ENCODE peak calls at places on chromosomes 7 and 10, in five cellular contexts. One of them, this sample, is unnamed.

GRCh38 chr10:13775786-13776780 is 189.3 kb downstream of the PRPF18 start:
- DNase-seq in lower leg skin: no peak
- DNase-seq in T-cell: no peak
- DNase-seq in NCI-H1417 treated with DMSO at 0.1 percent for 48 hours: no peak
- DNase-seq in LoVo: no peak
- DNase-seq in this sample: no peak

GRCh38 chr7:50724526-50725520 is 57.9 kb downstream of the GRB10 start:
- DNase-seq in lower leg skin: no peak
- DNase-seq in T-cell: no peak
- DNase-seq in NCI-H1417 treated with DMSO at 0.1 percent for 48 hours: no peak
- DNase-seq in LoVo: no peak
- DNase-seq in this sample: no peak

GRCh38 chr7:74141705-74142104 is 32.5 kb upstream of the EIF4H start:
- DNase-seq in lower leg skin: no peak
- DNase-seq in T-cell: no peak
- DNase-seq in NCI-H1417 treated with DMSO at 0.1 percent for 48 hours: no peak
- DNase-seq in LoVo: peak; percentile 32
- DNase-seq in this sample: no peak

GRCh38 chr10:102120987-102121738 is 995 bp upstream of the LDB1 start:
- DNase-seq in lower leg skin: peak; percentile 91
- DNase-seq in T-cell: no peak
- DNase-seq in NCI-H1417 treated with DMSO at 0.1 percent for 48 hours: no peak
- DNase-seq in LoVo: no peak
- DNase-seq in this sample: peak; percentile 70

GRCh38 chr10:90912854-90913479 is 7.9 kb downstream of the ANKRD1 start:
- DNase-seq in lower leg skin: no peak
- DNase-seq in T-cell: no peak
- DNase-seq in NCI-H1417 treated with DMSO at 0.1 percent for 48 hours: no peak
- DNase-seq in LoVo: no peak
- DNase-seq in this sample: no peak

GRCh38 chr7:95404316-95404715 is 8.1 kb upstream of the PON3 start:
- DNase-seq in lower leg skin: no peak
- DNase-seq in T-cell: no peak
- DNase-seq in NCI-H1417 treated with DMSO at 0.1 percent for 48 hours: no peak
- DNase-seq in LoVo: no peak
- DNase-seq in this sample: no peak

GRCh38 chr10:6643962-6644361 is 63.9 kb upstream of the PRKCQ start:
- DNase-seq in lower leg skin: no peak
- DNase-seq in T-cell: no peak
- DNase-seq in NCI-H1417 treated with DMSO at 0.1 percent for 48 hours: no peak
- DNase-seq in LoVo: no peak
- DNase-seq in this sample: no peak

GRCh38 chr10:88478256-88478655 is 104.9 kb downstream of the RNLS start:
- DNase-seq in lower leg skin: no peak
- DNase-seq in T-cell: no peak
- DNase-seq in NCI-H1417 treated with DMSO at 0.1 percent for 48 hours: no peak
- DNase-seq in LoVo: no peak
- DNase-seq in this sample: no peak

GRCh38 chr7:91034459-91035368 is 229.5 kb upstream of the FZD1 start:
- DNase-seq in lower leg skin: no peak
- DNase-seq in T-cell: no peak
- DNase-seq in NCI-H1417 treated with DMSO at 0.1 percent for 48 hours: peak; percentile 88
- DNase-seq in LoVo: peak; percentile 19
- DNase-seq in this sample: peak; percentile 62

GRCh38 chr10:68721673-68721963 is 579 bp downstream of the CCAR1 start:
- DNase-seq in lower leg skin: no peak
- DNase-seq in T-cell: no peak
- DNase-seq in NCI-H1417 treated with DMSO at 0.1 percent for 48 hours: no peak
- DNase-seq in LoVo: no peak
- DNase-seq in this sample: no peak

GRCh38 chr7:96089511-96089910 is 232.4 kb downstream of the SLC25A13 start:
- DNase-seq in lower leg skin: no peak
- DNase-seq in T-cell: no peak
- DNase-seq in NCI-H1417 treated with DMSO at 0.1 percent for 48 hours: no peak
- DNase-seq in LoVo: no peak
- DNase-seq in this sample: no peak

GRCh38 chr10:126872135-126872534 is 33.1 kb upstream of the DOCK1 start:
- DNase-seq in lower leg skin: peak; percentile 42
- DNase-seq in T-cell: no peak
- DNase-seq in NCI-H1417 treated with DMSO at 0.1 percent for 48 hours: no peak
- DNase-seq in LoVo: no peak
- DNase-seq in this sample: no peak

GRCh38 chr10:49161411-49161997 is 26.7 kb downstream of the TMEM273 start:
- DNase-seq in lower leg skin: no peak
- DNase-seq in T-cell: no peak
- DNase-seq in NCI-H1417 treated with DMSO at 0.1 percent for 48 hours: no peak
- DNase-seq in LoVo: no peak
- DNase-seq in this sample: no peak

GRCh38 chr10:63707254-63707910 is 186.2 kb downstream of the REEP3 start:
- DNase-seq in lower leg skin: no peak
- DNase-seq in T-cell: no peak
- DNase-seq in NCI-H1417 treated with DMSO at 0.1 percent for 48 hours: no peak
- DNase-seq in LoVo: peak; percentile 95
- DNase-seq in this sample: no peak

GRCh38 chr7:112255388-112255720 is 48.9 kb downstream of the ZNF277 start:
- DNase-seq in lower leg skin: no peak
- DNase-seq in T-cell: no peak
- DNase-seq in NCI-H1417 treated with DMSO at 0.1 percent for 48 hours: no peak
- DNase-seq in LoVo: no peak
- DNase-seq in this sample: no peak

GRCh38 chr7:50353201-50353600 is 48.7 kb downstream of the IKZF1 start:
- DNase-seq in lower leg skin: no peak
- DNase-seq in T-cell: no peak
- DNase-seq in NCI-H1417 treated with DMSO at 0.1 percent for 48 hours: no peak
- DNase-seq in LoVo: no peak
- DNase-seq in this sample: no peak

GRCh38 chr10:115355162-115355760 is 262.1 kb downstream of the ATRNL1 start:
- DNase-seq in lower leg skin: no peak
- DNase-seq in T-cell: no peak
- DNase-seq in NCI-H1417 treated with DMSO at 0.1 percent for 48 hours: peak; percentile 19
- DNase-seq in LoVo: peak; percentile 75
- DNase-seq in this sample: peak; percentile 25

GRCh38 chr10:8985651-8986050 is 931.2 kb downstream of the GATA3 start:
- DNase-seq in lower leg skin: no peak
- DNase-seq in T-cell: no peak
- DNase-seq in NCI-H1417 treated with DMSO at 0.1 percent for 48 hours: no peak
- DNase-seq in LoVo: no peak
- DNase-seq in this sample: no peak

GRCh38 chr10:101221479-101222246 is 7.6 kb downstream of the LBX1 start:
- DNase-seq in lower leg skin: no peak
- DNase-seq in T-cell: no peak
- DNase-seq in NCI-H1417 treated with DMSO at 0.1 percent for 48 hours: no peak
- DNase-seq in LoVo: no peak
- DNase-seq in this sample: no peak